ENCODE peak calls at places on chromosomes 5 and 9, in five cellular contexts. I is MM.1S, G is A549, L is Caki2, O is AG20443. M is an unnamed sample.

GRCh38 chr9:111438576-111439235 is 45.5 kb downstream of the ECPAS start:
- DNase-seq in L (no peak), I (no peak), O (no peak), G (no peak), M (no peak)

GRCh38 chr5:150758534-150759333 is at the start of gene DCTN4:
- DNase-seq in O (peak), L (peak), I (peak), G (peak), M (peak)

GRCh38 chr9:70079364-70080103 is 35.9 kb downstream of the MAMDC2 start:
- DNase-seq in G (no peak), O (peak), I (peak), L (no peak), M (no peak)

GRCh38 chr5:174491265-174491664 is 233.1 kb upstream of the MSX2 start:
- DNase-seq in I (no peak), O (no peak), G (no peak), L (no peak), M (no peak)

GRCh38 chr5:98503582-98503981 is 269.9 kb upstream of the RGMB start:
- DNase-seq in I (no peak), G (no peak), L (no peak), O (no peak), M (no peak)

GRCh38 chr5:55146543-55147151 is 13.3 kb upstream of the GPX8 start:
- DNase-seq in L (peak), G (peak), O (peak), I (peak), M (peak)

GRCh38 chr5:56075361-56075760 is 80.6 kb upstream of the IL6ST start:
- DNase-seq in G (no peak), L (no peak), I (no peak), O (peak), M (no peak)

GRCh38 chr9:127780126-127780885 is 1.8 kb upstream of the SH2D3C start:
- DNase-seq in G (no peak), O (no peak), I (no peak), L (no peak), M (no peak)

GRCh38 chr5:169860585-169860984 is 119.7 kb downstream of the INSYN2B start:
- DNase-seq in O (no peak), L (no peak), I (no peak), G (no peak), M (no peak)

GRCh38 chr5:68682400-68683152 is 411.2 kb upstream of the SLC30A5 start:
- DNase-seq in G (peak), O (no peak), L (peak), I (no peak), M (no peak)

GRCh38 chr5:78907255-78907886 is 77.7 kb downstream of the ARSB start:
- DNase-seq in L (no peak), G (no peak), O (peak), I (no peak), M (peak)

M was measured in hepatic stellate cell.